ENCODE peak calls at places on chromosome X, in nine cellular contexts. Y is foreskin melanocyte; I is mucosa of descending colon; R is stimulated activated CD8-positive, alpha-beta memory T cell treated with anti-CD3 and anti-CD28 coated beads, Interleukin-15, amount 100 ng/mL, for 4 hours; L is HFFc6; O is NCI-H2171 treated with DMSO at 0.1 percent for 48 hours; M is cardiac septum; E is caudate nucleus; T is AG04449. J is an unnamed sample.
A peak's percentile ranks its signal among the peaks of the same experiment; 100 is the strongest.

GRCh38 chrX:145821291-145821897 is 3.8 kb downstream of the SLITRK2 start:
- DNase-seq in T (no peak), M (no peak), O (no peak), R (no peak), L (no peak), Y (no peak), E (peak; percentile 39), I (no peak), J (no peak)

GRCh38 chrX:30992381-30992904 is 79.4 kb downstream of the FTHL17 start:
- DNase-seq in E (no peak), M (no peak), Y (peak; percentile 84), R (no peak), O (no peak), L (no peak), I (no peak), T (no peak), J (peak; percentile 80)

GRCh38 chrX:70244881-70245280 is 10.4 kb downstream of the AWAT1 start:
- DNase-seq in T (no peak), Y (no peak), E (no peak), I (no peak), L (no peak), M (no peak), O (no peak), R (no peak), J (no peak)

GRCh38 chrX:43557792-43558191 is 98.3 kb upstream of the MAOA start:
- DNase-seq in E (no peak), O (peak; percentile 43), L (peak; percentile 18), I (no peak), R (peak; percentile 27), M (no peak), Y (peak; percentile 24), T (no peak), J (peak; percentile 29)

GRCh38 chrX:153769865-153770605 is 6.0 kb downstream of the PLXNB3 start:
- DNase-seq in I (no peak), O (no peak), Y (no peak), L (no peak), M (no peak), T (no peak), E (no peak), R (no peak), J (no peak)

GRCh38 chrX:12292996-12293765 is 154.9 kb downstream of the FRMPD4 start:
- DNase-seq in Y (no peak), L (peak; percentile 52), M (no peak), I (no peak), O (no peak), T (peak; percentile 40), E (no peak), R (no peak), J (no peak)

GRCh38 chrX:72351606-72352338 is 46.1 kb upstream of the CITED1 start:
- DNase-seq in L (no peak), E (no peak), I (no peak), O (no peak), R (no peak), Y (no peak), M (peak; percentile 5), T (peak; percentile 14), J (no peak)

GRCh38 chrX:43836435-43837184 is 45.6 kb downstream of the MAOB start:
- DNase-seq in T (no peak), L (peak; percentile 3), E (no peak), Y (no peak), M (no peak), I (no peak), O (peak; percentile 9), R (no peak), J (no peak)

GRCh38 chrX:152450076-152450475 is 1.0 kb downstream of the GABRA3 start:
- DNase-seq in R (no peak), Y (no peak), O (no peak), M (no peak), L (no peak), I (no peak), E (no peak), T (no peak), J (no peak)

GRCh38 chrX:17685026-17685425 is 52.3 kb upstream of the SCML1 start:
- DNase-seq in M (no peak), O (no peak), T (no peak), Y (no peak), R (no peak), L (no peak), E (no peak), I (no peak), J (no peak)

GRCh38 chrX:41300758-41301437 is 33.1 kb upstream of the DDX3X start:
- DNase-seq in R (no peak), M (no peak), Y (no peak), T (no peak), I (no peak), O (no peak), L (peak; percentile 82), E (no peak), J (no peak)

GRCh38 chrX:69029696-69030245 is 135.5 kb downstream of the PJA1 start:
- DNase-seq in I (no peak), M (peak; percentile 66), T (no peak), O (no peak), Y (no peak), R (no peak), L (no peak), E (no peak), J (no peak)

GRCh38 chrX:110135618-110136017 is 132.7 kb downstream of the TMEM164 start:
- DNase-seq in Y (no peak), R (no peak), O (no peak), I (no peak), L (no peak), E (no peak), M (no peak), T (no peak), J (no peak)

GRCh38 chrX:34275710-34276109 is 143.6 kb upstream of the FAM47A start:
- DNase-seq in Y (no peak), I (no peak), R (no peak), O (peak; percentile 4), L (no peak), M (no peak), E (no peak), T (no peak), J (peak; percentile 10)

GRCh38 chrX:113512700-113513395 is 672.2 kb upstream of the AMOT start:
- DNase-seq in L (peak; percentile 72), M (no peak), T (peak; percentile 23), E (no peak), Y (peak; percentile 59), I (no peak), O (no peak), R (no peak), J (no peak)

GRCh38 chrX:115226929-115227328 is 7.0 kb downstream of the LRCH2 start:
- DNase-seq in O (no peak), T (no peak), Y (no peak), I (no peak), E (no peak), R (no peak), L (peak; percentile 24), M (no peak), J (peak; percentile 1)

GRCh38 chrX:63506320-63506719 is 155.2 kb upstream of the SPIN4 start:
- DNase-seq in E (no peak), R (no peak), M (no peak), L (peak; percentile 26), I (no peak), Y (peak; percentile 9), O (peak; percentile 1), T (no peak), J (no peak)

GRCh38 chrX:50770702-50771101 is 43.3 kb downstream of the SHROOM4 start:
- DNase-seq in O (no peak), Y (no peak), L (no peak), M (no peak), T (no peak), E (no peak), I (peak; percentile 66), R (no peak), J (no peak)

J was measured in DMS153.